ENCODE peak calls at places on chromosome 19, in seven cellular contexts. One of them, this sample, is unnamed.

GRCh38 chr19:40596608-40597328 is 4.4 kb upstream of the LTBP4 start:
- DNase-seq in PC-9: no peak
- DNase-seq in pancreas: peak
- DNase-seq in AG09319: no peak
- DNase-seq in foreskin fibroblast: peak
- DNase-seq in IMR-90: peak
- DNase-seq in cardiac fibroblast: peak
- DNase-seq in this sample: peak

GRCh38 chr19:11092181-11092538 is 2.9 kb downstream of the LDLR start:
- DNase-seq in AG09319: no peak
- DNase-seq in IMR-90: peak
- DNase-seq in foreskin fibroblast: peak
- DNase-seq in pancreas: no peak
- DNase-seq in PC-9: peak
- DNase-seq in cardiac fibroblast: peak
- DNase-seq in this sample: no peak

GRCh38 chr19:55213547-55213946 is 4.2 kb upstream of the PTPRH start:
- DNase-seq in AG09319: no peak
- DNase-seq in PC-9: no peak
- DNase-seq in cardiac fibroblast: no peak
- DNase-seq in foreskin fibroblast: no peak
- DNase-seq in pancreas: no peak
- DNase-seq in IMR-90: no peak
- DNase-seq in this sample: no peak

GRCh38 chr19:15448014-15448777 is 1.6 kb downstream of the WIZ start:
- DNase-seq in cardiac fibroblast: no peak
- DNase-seq in foreskin fibroblast: no peak
- DNase-seq in PC-9: no peak
- DNase-seq in AG09319: no peak
- DNase-seq in pancreas: no peak
- DNase-seq in IMR-90: no peak
- DNase-seq in this sample: no peak

GRCh38 chr19:39403331-39404312 is 3.0 kb upstream of the ZFP36 start:
- DNase-seq in AG09319: peak
- DNase-seq in PC-9: peak
- DNase-seq in cardiac fibroblast: peak
- DNase-seq in foreskin fibroblast: peak
- DNase-seq in pancreas: peak
- DNase-seq in IMR-90: peak
- DNase-seq in this sample: peak

GRCh38 chr19:16001481-16002312 is 52.9 kb downstream of the OR10H4 start:
- DNase-seq in pancreas: peak
- DNase-seq in cardiac fibroblast: peak
- DNase-seq in IMR-90: peak
- DNase-seq in AG09319: peak
- DNase-seq in foreskin fibroblast: peak
- DNase-seq in PC-9: no peak
- DNase-seq in this sample: no peak

GRCh38 chr19:15247107-15248014 is 15.1 kb upstream of the EPHX3 start:
- DNase-seq in pancreas: no peak
- DNase-seq in foreskin fibroblast: no peak
- DNase-seq in IMR-90: no peak
- DNase-seq in cardiac fibroblast: no peak
- DNase-seq in PC-9: no peak
- DNase-seq in AG09319: no peak
- DNase-seq in this sample: no peak

GRCh38 chr19:19039901-19040300 is 6.5 kb downstream of the ARMC6 start:
- DNase-seq in IMR-90: no peak
- DNase-seq in AG09319: no peak
- DNase-seq in pancreas: no peak
- DNase-seq in PC-9: no peak
- DNase-seq in foreskin fibroblast: no peak
- DNase-seq in cardiac fibroblast: no peak
- DNase-seq in this sample: no peak

GRCh38 chr19:24098359-24098758 is 11.4 kb downstream of the ZNF254 start:
- DNase-seq in PC-9: no peak
- DNase-seq in IMR-90: peak
- DNase-seq in pancreas: no peak
- DNase-seq in AG09319: no peak
- DNase-seq in cardiac fibroblast: peak
- DNase-seq in foreskin fibroblast: no peak
- DNase-seq in this sample: no peak

GRCh38 chr19:51422053-51422448 is 4.6 kb upstream of the SIGLEC10 start:
- DNase-seq in AG09319: peak
- DNase-seq in foreskin fibroblast: peak
- DNase-seq in cardiac fibroblast: peak
- DNase-seq in IMR-90: peak
- DNase-seq in pancreas: peak
- DNase-seq in PC-9: peak
- DNase-seq in this sample: peak

GRCh38 chr19:12284226-12284625 is 10.5 kb downstream of the ZNF44 start:
- DNase-seq in cardiac fibroblast: no peak
- DNase-seq in foreskin fibroblast: no peak
- DNase-seq in AG09319: no peak
- DNase-seq in pancreas: no peak
- DNase-seq in IMR-90: no peak
- DNase-seq in PC-9: no peak
- DNase-seq in this sample: no peak

GRCh38 chr19:53892981-53893325 is 11.0 kb downstream of the PRKCG start:
- DNase-seq in foreskin fibroblast: no peak
- DNase-seq in cardiac fibroblast: no peak
- DNase-seq in PC-9: no peak
- DNase-seq in IMR-90: no peak
- DNase-seq in AG09319: no peak
- DNase-seq in pancreas: no peak
- DNase-seq in this sample: peak

GRCh38 chr19:19146865-19147264 is 8.6 kb upstream of the TMEM161A start:
- DNase-seq in IMR-90: no peak
- DNase-seq in AG09319: no peak
- DNase-seq in foreskin fibroblast: no peak
- DNase-seq in PC-9: no peak
- DNase-seq in cardiac fibroblast: no peak
- DNase-seq in pancreas: no peak
- DNase-seq in this sample: no peak

GRCh38 chr19:57477191-57478008 is at the start of gene ZNF772:
- DNase-seq in AG09319: peak
- DNase-seq in PC-9: peak
- DNase-seq in IMR-90: peak
- DNase-seq in foreskin fibroblast: peak
- DNase-seq in pancreas: peak
- DNase-seq in cardiac fibroblast: peak
- DNase-seq in this sample: peak

GRCh38 chr19:5935473-5936307 is 21.6 kb downstream of the CAPS start:
- DNase-seq in PC-9: no peak
- DNase-seq in pancreas: no peak
- DNase-seq in AG09319: no peak
- DNase-seq in IMR-90: peak
- DNase-seq in cardiac fibroblast: no peak
- DNase-seq in foreskin fibroblast: peak
- DNase-seq in this sample: no peak

GRCh38 chr19:34364462-34364829 is 550 bp upstream of the GPI start:
- DNase-seq in AG09319: no peak
- DNase-seq in IMR-90: no peak
- DNase-seq in PC-9: no peak
- DNase-seq in cardiac fibroblast: no peak
- DNase-seq in pancreas: no peak
- DNase-seq in foreskin fibroblast: no peak
- DNase-seq in this sample: no peak

GRCh38 chr19:42081584-42082258 is 5.8 kb downstream of the ZNF574 start:
- DNase-seq in IMR-90: peak
- DNase-seq in foreskin fibroblast: peak
- DNase-seq in cardiac fibroblast: peak
- DNase-seq in pancreas: no peak
- DNase-seq in AG09319: no peak
- DNase-seq in PC-9: no peak
- DNase-seq in this sample: no peak
- TF ChIP-seq CTCF in IMR-90: peak
- TF ChIP-seq CTCF in foreskin fibroblast: peak
- TF ChIP-seq CTCF in cardiac fibroblast: peak
- TF ChIP-seq CTCF in pancreas: peak
- TF ChIP-seq CTCF in AG09319: peak
- TF ChIP-seq CTCF in PC-9: peak
- TF ChIP-seq CTCF in this sample: peak

GRCh38 chr19:9883231-9883758 is 48.2 kb downstream of the PIN1 start:
- DNase-seq in IMR-90: no peak
- DNase-seq in foreskin fibroblast: no peak
- DNase-seq in PC-9: peak
- DNase-seq in AG09319: no peak
- DNase-seq in cardiac fibroblast: no peak
- DNase-seq in pancreas: no peak
- DNase-seq in this sample: peak

GRCh38 chr19:9881720-9882119 is 46.6 kb downstream of the PIN1 start:
- DNase-seq in IMR-90: no peak
- DNase-seq in AG09319: no peak
- DNase-seq in foreskin fibroblast: peak
- DNase-seq in PC-9: peak
- DNase-seq in cardiac fibroblast: no peak
- DNase-seq in pancreas: no peak
- DNase-seq in this sample: no peak

GRCh38 chr19:9883764-9884163 is 48.6 kb downstream of the PIN1 start:
- DNase-seq in cardiac fibroblast: no peak
- DNase-seq in pancreas: no peak
- DNase-seq in AG09319: no peak
- DNase-seq in IMR-90: no peak
- DNase-seq in foreskin fibroblast: no peak
- DNase-seq in PC-9: no peak
- DNase-seq in this sample: no peak

GRCh38 chr19:9885077-9885552 is 50.0 kb downstream of the PIN1 start:
- DNase-seq in cardiac fibroblast: peak
- DNase-seq in pancreas: peak
- DNase-seq in IMR-90: peak
- DNase-seq in foreskin fibroblast: peak
- DNase-seq in PC-9: no peak
- DNase-seq in AG09319: peak
- DNase-seq in this sample: no peak
- TF ChIP-seq CTCF in cardiac fibroblast: peak
- TF ChIP-seq CTCF in pancreas: no peak
- TF ChIP-seq CTCF in IMR-90: peak
- TF ChIP-seq CTCF in foreskin fibroblast: peak
- TF ChIP-seq CTCF in PC-9: peak
- TF ChIP-seq CTCF in AG09319: peak
- TF ChIP-seq CTCF in this sample: peak

GRCh38 chr19:35462476-35462953 is 14.5 kb downstream of the FFAR2 start:
- DNase-seq in foreskin fibroblast: no peak
- DNase-seq in pancreas: no peak
- DNase-seq in cardiac fibroblast: no peak
- DNase-seq in PC-9: no peak
- DNase-seq in IMR-90: no peak
- DNase-seq in AG09319: no peak
- DNase-seq in this sample: no peak
- TF ChIP-seq CTCF in foreskin fibroblast: no peak
- TF ChIP-seq CTCF in pancreas: no peak
- TF ChIP-seq CTCF in cardiac fibroblast: no peak
- TF ChIP-seq CTCF in PC-9: no peak
- TF ChIP-seq CTCF in IMR-90: no peak
- TF ChIP-seq CTCF in AG09319: no peak
- TF ChIP-seq CTCF in this sample: no peak

DNA sequence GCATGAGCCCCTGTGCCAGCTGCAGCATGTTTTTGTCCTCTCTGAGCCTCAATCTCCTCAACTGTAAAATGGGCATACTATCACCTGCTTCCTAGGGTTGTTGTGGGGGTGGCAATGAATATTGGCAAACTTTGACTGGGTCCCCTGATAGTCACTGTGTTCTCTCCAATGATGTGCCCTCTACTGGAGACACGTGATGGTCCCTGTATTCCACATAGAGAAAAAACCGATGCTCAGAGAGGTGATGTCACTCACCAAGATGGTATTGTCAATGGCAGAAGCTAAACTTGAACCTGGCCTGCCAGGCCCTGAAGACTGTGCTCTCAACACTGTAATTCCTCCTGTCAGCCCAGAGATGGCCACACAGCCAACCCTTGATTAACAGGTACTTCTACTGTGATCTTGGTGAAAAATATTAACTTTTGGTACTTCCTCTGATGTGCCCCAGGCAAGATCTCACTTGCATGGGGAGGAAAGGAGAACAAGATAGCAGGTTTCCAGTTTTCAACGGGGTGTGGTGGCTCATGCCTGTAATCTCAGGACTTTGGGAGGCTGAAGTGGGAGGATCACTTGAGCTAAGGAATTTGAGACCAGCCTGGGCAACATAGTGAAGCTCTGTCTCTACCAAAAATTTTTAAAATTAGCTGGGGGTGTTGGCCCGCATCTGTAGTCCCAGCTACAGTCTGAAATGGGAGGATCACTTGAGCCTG is 3.6 kb downstream of the CEACAM20 start:
- DNase-seq in foreskin fibroblast: no peak
- DNase-seq in IMR-90: no peak
- DNase-seq in pancreas: no peak
- DNase-seq in cardiac fibroblast: no peak
- DNase-seq in PC-9: no peak
- DNase-seq in AG09319: no peak
- DNase-seq in this sample: no peak
- TF ChIP-seq CTCF in foreskin fibroblast: no peak
- TF ChIP-seq CTCF in IMR-90: no peak
- TF ChIP-seq CTCF in pancreas: no peak
- TF ChIP-seq CTCF in cardiac fibroblast: no peak
- TF ChIP-seq CTCF in PC-9: no peak
- TF ChIP-seq CTCF in AG09319: no peak
- TF ChIP-seq CTCF in this sample: no peak

GRCh38 chr19:589693-590395 is at the start of gene HCN2:
- DNase-seq in PC-9: no peak
- DNase-seq in cardiac fibroblast: no peak
- DNase-seq in IMR-90: no peak
- DNase-seq in pancreas: no peak
- DNase-seq in foreskin fibroblast: no peak
- DNase-seq in AG09319: no peak
- DNase-seq in this sample: no peak

GRCh38 chr19:590396-590745 is 690 bp downstream of the HCN2 start:
- DNase-seq in PC-9: no peak
- DNase-seq in foreskin fibroblast: peak
- DNase-seq in pancreas: no peak
- DNase-seq in cardiac fibroblast: peak
- DNase-seq in IMR-90: peak
- DNase-seq in AG09319: no peak
- DNase-seq in this sample: no peak

GRCh38 chr19:590750-591098 is 1.0 kb downstream of the HCN2 start:
- DNase-seq in AG09319: no peak
- DNase-seq in pancreas: no peak
- DNase-seq in foreskin fibroblast: no peak
- DNase-seq in IMR-90: no peak
- DNase-seq in PC-9: no peak
- DNase-seq in cardiac fibroblast: no peak
- DNase-seq in this sample: no peak

GRCh38 chr19:588758-589692 is 656 bp upstream of the HCN2 start:
- DNase-seq in IMR-90: no peak
- DNase-seq in pancreas: no peak
- DNase-seq in cardiac fibroblast: no peak
- DNase-seq in AG09319: no peak
- DNase-seq in PC-9: no peak
- DNase-seq in foreskin fibroblast: no peak
- DNase-seq in this sample: no peak

GRCh38 chr19:588093-588742 is 1.5 kb upstream of the HCN2 start:
- DNase-seq in pancreas: peak
- DNase-seq in IMR-90: peak
- DNase-seq in foreskin fibroblast: peak
- DNase-seq in AG09319: no peak
- DNase-seq in PC-9: peak
- DNase-seq in cardiac fibroblast: peak
- DNase-seq in this sample: peak
- TF ChIP-seq CTCF in pancreas: no peak
- TF ChIP-seq CTCF in IMR-90: peak
- TF ChIP-seq CTCF in foreskin fibroblast: peak
- TF ChIP-seq CTCF in AG09319: peak
- TF ChIP-seq CTCF in PC-9: peak
- TF ChIP-seq CTCF in cardiac fibroblast: peak
- TF ChIP-seq CTCF in this sample: peak

This sample was measured in glutamatergic neuron.